ENCODE peak calls at places on chromosome 1, in seven cellular contexts. C is naive thymus-derived CD8-positive, alpha-beta T cell; G is OCI-LY7; W is mesendoderm; H is activated CD8-positive, alpha-beta memory T cell treated with anti-CD3 and anti-CD28 coated beads for 4 hours; A is Right ventricle myocardium superior; J is H54. K is an unnamed sample.
A peak's percentile ranks its signal among the peaks of the same experiment; 100 is the strongest.

GRCh38 chr1:36482724-36483388 is at the start of gene CSF3R:
- DNase-seq in C (no peak), G (no peak), W (no peak), H (no peak), A (peak; percentile 63), J (no peak), K (no peak)

GRCh38 chr1:66437136-66437401 is 96.9 kb upstream of the SGIP1 start:
- DNase-seq in C (no peak), G (no peak), W (no peak), H (no peak), A (no peak), J (no peak), K (no peak)

GRCh38 chr1:42211224-42211623 is 46.7 kb upstream of the GUCA2A start:
- DNase-seq in C (no peak), G (no peak), W (no peak), H (no peak), A (no peak), J (no peak), K (no peak)

GRCh38 chr1:5765465-5765864 is 226.8 kb downstream of the NPHP4 start:
- DNase-seq in C (no peak), G (no peak), W (no peak), H (no peak), A (no peak), J (no peak), K (no peak)

GRCh38 chr1:210635108-210635507 is 306.4 kb downstream of the HHAT start:
- DNase-seq in C (no peak), G (no peak), W (no peak), H (no peak), A (no peak), J (no peak), K (no peak)

GRCh38 chr1:184298321-184299052 is 88.3 kb upstream of the C1orf21 start:
- DNase-seq in C (no peak), G (no peak), W (peak; percentile 13), H (no peak), A (no peak), J (no peak), K (peak; percentile 23)

GRCh38 chr1:57156907-57157306 is 191.1 kb upstream of the C8B start:
- DNase-seq in C (no peak), G (no peak), W (no peak), H (no peak), A (no peak), J (no peak), K (no peak)

GRCh38 chr1:111141803-111142202 is 1.8 kb downstream of the CEPT1 start:
- DNase-seq in C (no peak), G (no peak), W (no peak), H (no peak), A (no peak), J (no peak), K (no peak)

GRCh38 chr1:147890177-147890790 is 12.3 kb upstream of the GJA8 start:
- DNase-seq in C (peak; percentile 28), G (peak; percentile 64), W (peak; percentile 89), H (no peak), A (peak; percentile 84), J (no peak), K (peak; percentile 92)

GRCh38 chr1:59738152-59738551 is 76.6 kb upstream of the HOOK1 start:
- DNase-seq in C (no peak), G (no peak), W (no peak), H (no peak), A (no peak), J (no peak), K (no peak)

GRCh38 chr1:230160957-230161771 is 94.1 kb downstream of the GALNT2 start:
- DNase-seq in C (no peak), G (no peak), W (no peak), H (no peak), A (peak; percentile 33), J (no peak), K (no peak)

GRCh38 chr1:47513393-47513792 is 75.5 kb downstream of the FOXD2 start:
- DNase-seq in C (no peak), G (no peak), W (no peak), H (no peak), A (no peak), J (no peak), K (no peak)

GRCh38 chr1:164772635-164773034 is 213.7 kb downstream of the PBX1 start:
- DNase-seq in C (no peak), G (no peak), W (peak; percentile 95), H (no peak), A (peak; percentile 71), J (peak; percentile 62), K (no peak)

GRCh38 chr1:95117207-95118018 is at the start of gene TLCD4:
- DNase-seq in C (peak; percentile 4), G (no peak), W (peak; percentile 77), H (no peak), A (peak; percentile 81), J (peak; percentile 51), K (peak; percentile 88)

GRCh38 chr1:202130816-202131522 is 8.3 kb downstream of the GPR37L1 start:
- DNase-seq in C (no peak), G (no peak), W (no peak), H (no peak), A (no peak), J (no peak), K (no peak)

GRCh38 chr1:245888809-245889208 is 618.3 kb downstream of the SMYD3 start:
- DNase-seq in C (no peak), G (peak; percentile 51), W (peak; percentile 65), H (no peak), A (no peak), J (peak; percentile 20), K (peak; percentile 86)

GRCh38 chr1:178821134-178821866 is 49.6 kb downstream of the ANGPTL1 start:
- DNase-seq in C (no peak), G (no peak), W (no peak), H (no peak), A (no peak), J (no peak), K (no peak)

GRCh38 chr1:47875831-47876586 is 121.2 kb downstream of the TRABD2B start:
- DNase-seq in C (no peak), G (no peak), W (no peak), H (no peak), A (no peak), J (no peak), K (no peak)

GRCh38 chr1:32713081-32713480 is 10.5 kb upstream of the SYNC start:
- DNase-seq in C (no peak), G (no peak), W (no peak), H (no peak), A (no peak), J (no peak), K (peak; percentile 21)

GRCh38 chr1:215376544-215377264 is 190.4 kb upstream of the KCTD3 start:
- DNase-seq in C (no peak), G (no peak), W (no peak), H (no peak), A (no peak), J (no peak), K (no peak)

GRCh38 chr1:11406845-11407244 is 72.1 kb upstream of the DISP3 start:
- DNase-seq in C (no peak), G (no peak), W (no peak), H (no peak), A (no peak), J (no peak), K (no peak)

GRCh38 chr1:93579891-93580290 is 101.7 kb downstream of the BCAR3 start:
- DNase-seq in C (no peak), G (no peak), W (peak; percentile 45), H (no peak), A (peak; percentile 73), J (no peak), K (no peak)

GRCh38 chr1:245715291-245715701 is 560.5 kb downstream of the KIF26B start:
- DNase-seq in C (no peak), G (peak; percentile 31), W (no peak), H (no peak), A (no peak), J (peak; percentile 25), K (no peak)

GRCh38 chr1:11804666-11805453 is 904 bp downstream of the MTHFR start:
- DNase-seq in C (peak; percentile 10), G (no peak), W (peak; percentile 31), H (no peak), A (peak; percentile 66), J (no peak), K (peak; percentile 36)

GRCh38 chr1:179530352-179530751 is 45.4 kb downstream of the NPHS2 start:
- DNase-seq in C (no peak), G (no peak), W (no peak), H (no peak), A (no peak), J (no peak), K (peak; percentile 18)

GRCh38 chr1:213327318-213327667 is 276.3 kb downstream of the RPS6KC1 start:
- DNase-seq in C (no peak), G (no peak), W (peak; percentile 66), H (no peak), A (peak; percentile 47), J (peak; percentile 16), K (no peak)

GRCh38 chr1:34982820-34983376 is 2.2 kb downstream of the TMEM35B start:
- DNase-seq in C (no peak), G (peak; percentile 72), W (no peak), H (no peak), A (no peak), J (no peak), K (no peak)

GRCh38 chr1:198636391-198636790 is 2.4 kb upstream of the PTPRC start:
- DNase-seq in C (no peak), G (no peak), W (no peak), H (no peak), A (no peak), J (no peak), K (no peak)

GRCh38 chr1:164608651-164609057 is 49.7 kb downstream of the PBX1 start:
- DNase-seq in C (no peak), G (no peak), W (no peak), H (no peak), A (no peak), J (no peak), K (peak; percentile 38)

GRCh38 chr1:223153177-223154119 is 10.4 kb upstream of the TLR5 start:
- DNase-seq in C (no peak), G (no peak), W (peak; percentile 57), H (no peak), A (no peak), J (no peak), K (no peak)

GRCh38 chr1:170545476-170545875 is 13.5 kb downstream of the GORAB start:
- DNase-seq in C (no peak), G (no peak), W (no peak), H (no peak), A (no peak), J (no peak), K (no peak)

GRCh38 chr1:54069792-54070548 is 16.6 kb downstream of the TCEANC2 start:
- DNase-seq in C (no peak), G (peak; percentile 69), W (peak; percentile 57), H (no peak), A (no peak), J (peak; percentile 72), K (peak; percentile 56)

GRCh38 chr1:52920791-52921291 is 699 bp downstream of the ECHDC2 start:
- DNase-seq in C (no peak), G (no peak), W (no peak), H (no peak), A (peak; percentile 55), J (no peak), K (peak; percentile 67)

GRCh38 chr1:53698381-53698980 is 40.5 kb downstream of the GLIS1 start:
- DNase-seq in C (no peak), G (no peak), W (no peak), H (no peak), A (no peak), J (no peak), K (no peak)

GRCh38 chr1:240693036-240693435 is 81.1 kb upstream of the GREM2 start:
- DNase-seq in C (no peak), G (no peak), W (no peak), H (no peak), A (no peak), J (no peak), K (no peak)

K was measured in GM23338.